ENCODE peak calls at places on chromosomes 12 and 14, in seven cellular contexts. D is IMR-90, E is H1, H is mesenchymal stem cell, M is neuronal stem cell, S is H9, V is trophoblast cell. T is an unnamed sample.
A peak's percentile ranks its signal among the peaks of the same experiment; 100 is the strongest.

GRCh38 chr12:40105265-40105514 is 691 bp downstream of the SLC2A13 start:
- DNase-seq in D (no peak), E (no peak), H (no peak), M (peak; percentile 33), S (no peak), V (peak; percentile 60), T (no peak)

GRCh38 chr14:45194964-45195363 is 58.0 kb downstream of the MIS18BP1 start:
- DNase-seq in D (no peak), E (no peak), H (no peak), M (no peak), S (no peak), V (peak; percentile 25), T (no peak)

GRCh38 chr12:99959549-99960170 is 25.1 kb downstream of the ANKS1B start:
- DNase-seq in D (no peak), E (no peak), H (peak; percentile 47), M (no peak), S (no peak), V (no peak), T (no peak)

GRCh38 chr12:20305470-20305869 is 62.9 kb upstream of the PDE3A start:
- DNase-seq in D (peak; percentile 2), E (no peak), H (peak; percentile 4), M (no peak), S (no peak), V (no peak), T (no peak)

GRCh38 chr12:104370989-104371870 is 67.7 kb downstream of the EID3 start:
- DNase-seq in D (peak; percentile 57), E (no peak), H (no peak), M (no peak), S (peak; percentile 79), V (peak; percentile 95), T (peak; percentile 94)

GRCh38 chr12:5348491-5348890 is 83.4 kb upstream of the NTF3 start:
- DNase-seq in D (no peak), E (no peak), H (no peak), M (no peak), S (no peak), V (no peak), T (peak; percentile 48)

GRCh38 chr14:88866305-88866704 is 41.9 kb downstream of the TTC8 start:
- DNase-seq in D (peak; percentile 75), E (no peak), H (peak; percentile 73), M (peak; percentile 14), S (no peak), V (peak; percentile 31), T (peak; percentile 46)

GRCh38 chr14:55609681-55610080 is 29.7 kb downstream of the KTN1 start:
- DNase-seq in D (peak; percentile 61), E (no peak), H (peak; percentile 36), M (peak; percentile 43), S (no peak), V (peak; percentile 13), T (peak; percentile 41)

GRCh38 chr14:65079201-65079600 is 23.1 kb downstream of the MAX start:
- DNase-seq in D (no peak), E (no peak), H (no peak), M (no peak), S (no peak), V (no peak), T (no peak)

GRCh38 chr14:105849933-105850626 is 323.7 kb downstream of the TMEM121 start:
- DNase-seq in D (no peak), E (no peak), H (no peak), M (no peak), S (no peak), V (no peak), T (no peak)

GRCh38 chr14:54567634-54568561 is 970 bp downstream of the SAMD4A start:
- DNase-seq in D (no peak), E (peak; percentile 77), H (peak; percentile 70), M (peak; percentile 44), S (peak; percentile 71), V (peak; percentile 71), T (peak; percentile 79)

GRCh38 chr14:37056473-37056872 is 115.9 kb downstream of the SLC25A21 start:
- DNase-seq in D (peak; percentile 71), E (no peak), H (peak; percentile 38), M (no peak), S (no peak), V (no peak), T (peak; percentile 62)

GRCh38 chr12:56629459-56630179 is 507 bp downstream of the BAZ2A start:
- DNase-seq in D (no peak), E (peak; percentile 52), H (peak; percentile 27), M (no peak), S (no peak), V (peak; percentile 30), T (peak; percentile 35)

GRCh38 chr14:26370118-26370517 is 227.7 kb downstream of the NOVA1 start:
- DNase-seq in D (peak; percentile 4), E (no peak), H (peak; percentile 74), M (no peak), S (no peak), V (no peak), T (no peak)

GRCh38 chr12:130202201-130202600 is 39.9 kb downstream of the FZD10 start:
- DNase-seq in D (no peak), E (no peak), H (no peak), M (no peak), S (no peak), V (no peak), T (no peak)

GRCh38 chr12:124544311-124544970 is 23.0 kb downstream of the NCOR2 start:
- DNase-seq in D (no peak), E (no peak), H (peak; percentile 65), M (no peak), S (no peak), V (no peak), T (no peak)

GRCh38 chr14:64812412-64812811 is 67.3 kb downstream of the SPTB start:
- DNase-seq in D (no peak), E (peak; percentile 71), H (no peak), M (no peak), S (peak; percentile 79), V (peak; percentile 70), T (peak; percentile 48)

GRCh38 chr14:78697341-78697740 is 527.2 kb downstream of the NRXN3 start:
- DNase-seq in D (peak; percentile 26), E (no peak), H (peak; percentile 18), M (no peak), S (no peak), V (peak; percentile 23), T (peak; percentile 48)

GRCh38 chr12:26737487-26738030 is 95.4 kb downstream of the ITPR2 start:
- DNase-seq in D (no peak), E (no peak), H (no peak), M (no peak), S (no peak), V (no peak), T (no peak)

GRCh38 chr12:98228619-98229538 is 286.5 kb upstream of the TMPO start:
- DNase-seq in D (no peak), E (no peak), H (no peak), M (no peak), S (no peak), V (no peak), T (no peak)

GRCh38 chr12:98229539-98229921 is 285.9 kb upstream of the TMPO start:
- DNase-seq in D (no peak), E (no peak), H (no peak), M (no peak), S (no peak), V (no peak), T (no peak)

GRCh38 chr12:98235301-98235700 is 280.1 kb upstream of the TMPO start:
- DNase-seq in D (no peak), E (no peak), H (no peak), M (no peak), S (no peak), V (no peak), T (no peak)

GRCh38 chr12:98238513-98238912 is 276.9 kb upstream of the TMPO start:
- DNase-seq in D (peak; percentile 29), E (no peak), H (peak; percentile 37), M (no peak), S (no peak), V (peak; percentile 23), T (no peak)

GRCh38 chr12:98232753-98233385 is 282.5 kb upstream of the TMPO start:
- DNase-seq in D (no peak), E (no peak), H (no peak), M (no peak), S (no peak), V (no peak), T (no peak)
- H4K8ac ChIP-seq in D (no peak overlapping the region), E (no peak overlapping the region), H (no peak overlapping the region), M (no peak overlapping the region), S (no peak overlapping the region), V (no peak overlapping the region), T (no peak overlapping the region)

DNA sequence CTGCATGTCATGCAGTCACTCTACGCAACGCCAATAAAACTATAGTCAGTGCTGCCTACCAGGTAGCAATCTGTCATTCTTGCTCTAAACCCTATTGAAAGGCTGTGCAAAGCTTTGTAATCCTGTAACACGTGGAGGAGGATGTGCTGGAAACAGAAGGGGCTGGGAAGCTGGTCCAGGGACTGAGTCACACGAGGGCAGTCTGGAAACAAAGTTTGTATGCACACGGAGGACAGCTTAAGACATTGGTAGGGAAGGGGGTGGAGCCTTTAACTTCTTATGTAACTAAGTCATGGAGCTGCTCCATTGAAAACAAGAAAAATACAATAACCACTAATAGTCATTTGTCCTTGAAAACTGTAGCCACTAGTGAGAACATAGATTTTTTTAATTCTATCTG is 128.0 kb downstream of the BCAT1 start:
- DNase-seq in D (peak; percentile 75), E (no peak), H (peak; percentile 64), M (no peak), S (no peak), V (no peak), T (no peak)
- H4K8ac ChIP-seq in D (no peak overlapping the region), E (no peak overlapping the region), H (no peak overlapping the region), M (no peak overlapping the region), S (no peak overlapping the region), V (no peak overlapping the region), T (no peak overlapping the region)

DNA sequence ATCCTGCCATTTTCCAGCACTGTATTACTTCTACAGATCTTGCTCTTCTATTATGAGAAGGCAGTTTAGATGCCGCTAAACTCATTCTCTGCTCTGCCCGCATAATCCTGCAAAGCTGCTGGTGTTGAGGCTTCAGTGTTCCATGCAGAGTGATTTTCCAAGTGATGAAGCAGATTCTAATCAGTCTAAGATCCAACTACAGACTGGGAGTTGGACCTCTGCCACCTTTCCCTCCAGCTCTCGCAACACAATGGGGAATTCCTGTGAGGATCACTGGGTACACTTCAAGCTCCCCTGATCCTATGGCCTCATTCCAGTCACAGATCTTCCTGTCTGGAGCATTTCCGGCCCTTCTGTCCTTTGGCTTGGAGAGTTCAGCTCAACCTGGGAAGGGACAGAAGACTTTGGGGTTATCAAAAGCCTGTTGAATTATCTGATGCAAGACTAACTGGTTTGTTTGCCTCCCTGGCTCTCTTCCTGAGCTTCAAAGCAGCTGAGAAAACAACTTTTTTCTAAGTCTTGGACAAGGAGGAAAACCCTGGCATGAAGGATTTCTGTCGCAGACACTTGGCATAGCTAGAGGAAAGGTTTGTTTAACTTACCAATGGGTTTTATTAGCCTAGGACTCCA is 333.9 kb downstream of the ZFP36L1 start:
- DNase-seq in D (peak; percentile 87), E (no peak), H (peak; percentile 90), M (no peak), S (peak; percentile 48), V (peak; percentile 87), T (peak; percentile 95)
- H4K8ac ChIP-seq in D (peak overlapping the region; percentile 18), E (no peak overlapping the region), H (peak overlapping the region; percentile 52), M (no peak overlapping the region), S (no peak overlapping the region), V (no peak overlapping the region), T (no peak overlapping the region)

DNA sequence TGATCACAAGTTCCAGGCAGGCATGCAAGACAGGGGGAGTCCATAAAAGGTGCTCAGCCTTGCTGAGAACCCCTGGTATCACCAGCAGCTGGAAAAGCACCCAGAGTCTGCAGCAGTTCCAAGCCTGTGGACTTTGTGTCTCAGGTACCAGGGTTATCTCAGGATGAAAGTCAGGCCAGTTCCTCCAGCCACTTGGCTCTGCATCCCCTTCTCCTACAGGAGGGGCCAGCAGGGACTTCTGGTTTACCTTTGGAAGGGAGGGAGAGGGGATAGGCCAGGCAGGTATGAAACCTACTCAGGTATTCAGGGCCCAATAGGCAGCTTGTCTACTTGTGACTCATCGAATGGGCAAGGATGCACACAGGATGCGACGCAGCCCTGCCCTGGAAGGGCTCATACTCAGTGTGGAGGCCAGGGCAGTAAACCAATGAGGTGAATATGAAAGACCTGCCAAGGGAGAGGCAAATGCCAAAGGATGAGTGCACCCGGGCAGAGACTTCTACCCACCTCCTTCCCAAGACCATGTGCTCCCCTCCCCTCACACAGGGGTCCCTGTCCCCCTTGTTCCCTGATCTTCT is 148.2 kb downstream of the SLC38A6 start:
- DNase-seq in D (no peak), E (no peak), H (no peak), M (no peak), S (no peak), V (no peak), T (no peak)
- H4K8ac ChIP-seq in D (peak overlapping the region; percentile 67), E (no peak overlapping the region), H (peak overlapping the region; percentile 76), M (no peak overlapping the region), S (no peak overlapping the region), V (no peak overlapping the region), T (no peak overlapping the region)